ENCODE peak calls at places on chromosome 7, in six cellular contexts. One of them, this sample, is unnamed.

GRCh38 chr7:1060315-1061080 is 16.2 kb downstream of the GPR146 start:
- DNase-seq in astrocyte of the hippocampus: peak; percentile 54
- DNase-seq in hippocampal formation: no peak
- DNase-seq in stimulated activated CD4-positive, alpha-beta T cell treated with anti-CD3 and anti-CD28 coated beads, Interleukin-12 subunit alpha, Interleukin-12 subunit beta, amount 100 ng/mL, for 4 hours: no peak
- DNase-seq in activated CD4-positive, alpha-beta T cell treated with anti-CD3 and anti-CD28 coated beads for 24 hours: no peak
- DNase-seq in right atrium auricular region: peak; percentile 73
- DNase-seq in this sample: no peak

GRCh38 chr7:111853231-111853990 is 291.1 kb upstream of the IMMP2L start:
- DNase-seq in right atrium auricular region: no peak
- DNase-seq in stimulated activated CD4-positive, alpha-beta T cell treated with anti-CD3 and anti-CD28 coated beads, Interleukin-12 subunit alpha, Interleukin-12 subunit beta, amount 100 ng/mL, for 4 hours: no peak
- DNase-seq in activated CD4-positive, alpha-beta T cell treated with anti-CD3 and anti-CD28 coated beads for 24 hours: no peak
- DNase-seq in astrocyte of the hippocampus: no peak
- DNase-seq in hippocampal formation: no peak
- DNase-seq in this sample: no peak

GRCh38 chr7:106283501-106283830 is 1.3 kb downstream of the NAMPT start:
- DNase-seq in stimulated activated CD4-positive, alpha-beta T cell treated with anti-CD3 and anti-CD28 coated beads, Interleukin-12 subunit alpha, Interleukin-12 subunit beta, amount 100 ng/mL, for 4 hours: no peak
- DNase-seq in right atrium auricular region: no peak
- DNase-seq in astrocyte of the hippocampus: no peak
- DNase-seq in hippocampal formation: no peak
- DNase-seq in activated CD4-positive, alpha-beta T cell treated with anti-CD3 and anti-CD28 coated beads for 24 hours: no peak
- DNase-seq in this sample: no peak

GRCh38 chr7:12403287-12404181 is at the start of gene VWDE:
- DNase-seq in stimulated activated CD4-positive, alpha-beta T cell treated with anti-CD3 and anti-CD28 coated beads, Interleukin-12 subunit alpha, Interleukin-12 subunit beta, amount 100 ng/mL, for 4 hours: peak; percentile 36
- DNase-seq in right atrium auricular region: no peak
- DNase-seq in hippocampal formation: no peak
- DNase-seq in activated CD4-positive, alpha-beta T cell treated with anti-CD3 and anti-CD28 coated beads for 24 hours: peak; percentile 32
- DNase-seq in astrocyte of the hippocampus: peak; percentile 52
- DNase-seq in this sample: no peak

GRCh38 chr7:87047-87446 is 105.3 kb upstream of the FAM20C start:
- DNase-seq in stimulated activated CD4-positive, alpha-beta T cell treated with anti-CD3 and anti-CD28 coated beads, Interleukin-12 subunit alpha, Interleukin-12 subunit beta, amount 100 ng/mL, for 4 hours: no peak
- DNase-seq in astrocyte of the hippocampus: peak; percentile 61
- DNase-seq in right atrium auricular region: no peak
- DNase-seq in activated CD4-positive, alpha-beta T cell treated with anti-CD3 and anti-CD28 coated beads for 24 hours: no peak
- DNase-seq in hippocampal formation: no peak
- DNase-seq in this sample: no peak

GRCh38 chr7:157873181-157873580 is 536.4 kb downstream of the DNAJB6 start:
- DNase-seq in activated CD4-positive, alpha-beta T cell treated with anti-CD3 and anti-CD28 coated beads for 24 hours: no peak
- DNase-seq in astrocyte of the hippocampus: no peak
- DNase-seq in stimulated activated CD4-positive, alpha-beta T cell treated with anti-CD3 and anti-CD28 coated beads, Interleukin-12 subunit alpha, Interleukin-12 subunit beta, amount 100 ng/mL, for 4 hours: no peak
- DNase-seq in right atrium auricular region: no peak
- DNase-seq in hippocampal formation: no peak
- DNase-seq in this sample: no peak

GRCh38 chr7:100582650-100583049 is 3.3 kb downstream of the LRCH4 start:
- DNase-seq in right atrium auricular region: no peak
- DNase-seq in stimulated activated CD4-positive, alpha-beta T cell treated with anti-CD3 and anti-CD28 coated beads, Interleukin-12 subunit alpha, Interleukin-12 subunit beta, amount 100 ng/mL, for 4 hours: no peak
- DNase-seq in activated CD4-positive, alpha-beta T cell treated with anti-CD3 and anti-CD28 coated beads for 24 hours: no peak
- DNase-seq in astrocyte of the hippocampus: no peak
- DNase-seq in hippocampal formation: no peak
- DNase-seq in this sample: no peak

GRCh38 chr7:130446285-130446684 is 5.5 kb upstream of the CEP41 start:
- DNase-seq in hippocampal formation: no peak
- DNase-seq in activated CD4-positive, alpha-beta T cell treated with anti-CD3 and anti-CD28 coated beads for 24 hours: no peak
- DNase-seq in astrocyte of the hippocampus: no peak
- DNase-seq in right atrium auricular region: no peak
- DNase-seq in stimulated activated CD4-positive, alpha-beta T cell treated with anti-CD3 and anti-CD28 coated beads, Interleukin-12 subunit alpha, Interleukin-12 subunit beta, amount 100 ng/mL, for 4 hours: no peak
- DNase-seq in this sample: no peak

GRCh38 chr7:50718876-50719275 is 63.8 kb downstream of the GRB10 start:
- DNase-seq in hippocampal formation: no peak
- DNase-seq in astrocyte of the hippocampus: no peak
- DNase-seq in right atrium auricular region: no peak
- DNase-seq in stimulated activated CD4-positive, alpha-beta T cell treated with anti-CD3 and anti-CD28 coated beads, Interleukin-12 subunit alpha, Interleukin-12 subunit beta, amount 100 ng/mL, for 4 hours: no peak
- DNase-seq in activated CD4-positive, alpha-beta T cell treated with anti-CD3 and anti-CD28 coated beads for 24 hours: no peak
- DNase-seq in this sample: no peak

GRCh38 chr7:86339051-86339450 is 304.7 kb upstream of the GRM3 start:
- DNase-seq in astrocyte of the hippocampus: peak; percentile 55
- DNase-seq in stimulated activated CD4-positive, alpha-beta T cell treated with anti-CD3 and anti-CD28 coated beads, Interleukin-12 subunit alpha, Interleukin-12 subunit beta, amount 100 ng/mL, for 4 hours: no peak
- DNase-seq in hippocampal formation: no peak
- DNase-seq in right atrium auricular region: no peak
- DNase-seq in activated CD4-positive, alpha-beta T cell treated with anti-CD3 and anti-CD28 coated beads for 24 hours: no peak
- DNase-seq in this sample: no peak

GRCh38 chr7:116616555-116617059 is 55.4 kb upstream of the MET start:
- DNase-seq in right atrium auricular region: no peak
- DNase-seq in stimulated activated CD4-positive, alpha-beta T cell treated with anti-CD3 and anti-CD28 coated beads, Interleukin-12 subunit alpha, Interleukin-12 subunit beta, amount 100 ng/mL, for 4 hours: no peak
- DNase-seq in astrocyte of the hippocampus: peak; percentile 45
- DNase-seq in hippocampal formation: no peak
- DNase-seq in activated CD4-positive, alpha-beta T cell treated with anti-CD3 and anti-CD28 coated beads for 24 hours: no peak
- DNase-seq in this sample: no peak

GRCh38 chr7:151517601-151518104 is 2.0 kb downstream of the RHEB start:
- DNase-seq in hippocampal formation: no peak
- DNase-seq in stimulated activated CD4-positive, alpha-beta T cell treated with anti-CD3 and anti-CD28 coated beads, Interleukin-12 subunit alpha, Interleukin-12 subunit beta, amount 100 ng/mL, for 4 hours: no peak
- DNase-seq in activated CD4-positive, alpha-beta T cell treated with anti-CD3 and anti-CD28 coated beads for 24 hours: no peak
- DNase-seq in astrocyte of the hippocampus: no peak
- DNase-seq in right atrium auricular region: no peak
- DNase-seq in this sample: no peak

GRCh38 chr7:44541-44896 is 147.9 kb upstream of the FAM20C start:
- DNase-seq in stimulated activated CD4-positive, alpha-beta T cell treated with anti-CD3 and anti-CD28 coated beads, Interleukin-12 subunit alpha, Interleukin-12 subunit beta, amount 100 ng/mL, for 4 hours: no peak
- DNase-seq in astrocyte of the hippocampus: no peak
- DNase-seq in activated CD4-positive, alpha-beta T cell treated with anti-CD3 and anti-CD28 coated beads for 24 hours: no peak
- DNase-seq in hippocampal formation: no peak
- DNase-seq in right atrium auricular region: no peak
- DNase-seq in this sample: no peak

GRCh38 chr7:22651534-22652243 is 75.3 kb upstream of the IL6 start:
- DNase-seq in activated CD4-positive, alpha-beta T cell treated with anti-CD3 and anti-CD28 coated beads for 24 hours: no peak
- DNase-seq in hippocampal formation: no peak
- DNase-seq in astrocyte of the hippocampus: peak; percentile 57
- DNase-seq in stimulated activated CD4-positive, alpha-beta T cell treated with anti-CD3 and anti-CD28 coated beads, Interleukin-12 subunit alpha, Interleukin-12 subunit beta, amount 100 ng/mL, for 4 hours: no peak
- DNase-seq in right atrium auricular region: no peak
- DNase-seq in this sample: no peak

GRCh38 chr7:88075216-88075615 is 141.2 kb downstream of the ADAM22 start:
- DNase-seq in stimulated activated CD4-positive, alpha-beta T cell treated with anti-CD3 and anti-CD28 coated beads, Interleukin-12 subunit alpha, Interleukin-12 subunit beta, amount 100 ng/mL, for 4 hours: no peak
- DNase-seq in hippocampal formation: no peak
- DNase-seq in astrocyte of the hippocampus: no peak
- DNase-seq in right atrium auricular region: no peak
- DNase-seq in activated CD4-positive, alpha-beta T cell treated with anti-CD3 and anti-CD28 coated beads for 24 hours: no peak
- DNase-seq in this sample: no peak

GRCh38 chr7:101923276-101923985 is 106.0 kb downstream of the CUX1 start:
- DNase-seq in activated CD4-positive, alpha-beta T cell treated with anti-CD3 and anti-CD28 coated beads for 24 hours: no peak
- DNase-seq in astrocyte of the hippocampus: peak; percentile 39
- DNase-seq in right atrium auricular region: no peak
- DNase-seq in stimulated activated CD4-positive, alpha-beta T cell treated with anti-CD3 and anti-CD28 coated beads, Interleukin-12 subunit alpha, Interleukin-12 subunit beta, amount 100 ng/mL, for 4 hours: no peak
- DNase-seq in hippocampal formation: no peak
- DNase-seq in this sample: no peak

GRCh38 chr7:46559194-46559576 is 638.1 kb upstream of the IGFBP3 start:
- DNase-seq in astrocyte of the hippocampus: peak; percentile 54
- DNase-seq in right atrium auricular region: no peak
- DNase-seq in stimulated activated CD4-positive, alpha-beta T cell treated with anti-CD3 and anti-CD28 coated beads, Interleukin-12 subunit alpha, Interleukin-12 subunit beta, amount 100 ng/mL, for 4 hours: no peak
- DNase-seq in hippocampal formation: no peak
- DNase-seq in activated CD4-positive, alpha-beta T cell treated with anti-CD3 and anti-CD28 coated beads for 24 hours: no peak
- DNase-seq in this sample: no peak

GRCh38 chr7:47672966-47673365 is 91.1 kb upstream of the TNS3 start:
- DNase-seq in hippocampal formation: no peak
- DNase-seq in astrocyte of the hippocampus: peak; percentile 22
- DNase-seq in stimulated activated CD4-positive, alpha-beta T cell treated with anti-CD3 and anti-CD28 coated beads, Interleukin-12 subunit alpha, Interleukin-12 subunit beta, amount 100 ng/mL, for 4 hours: no peak
- DNase-seq in activated CD4-positive, alpha-beta T cell treated with anti-CD3 and anti-CD28 coated beads for 24 hours: no peak
- DNase-seq in right atrium auricular region: no peak
- DNase-seq in this sample: no peak

GRCh38 chr7:138388673-138389491 is 71.2 kb upstream of the TRIM24 start:
- DNase-seq in stimulated activated CD4-positive, alpha-beta T cell treated with anti-CD3 and anti-CD28 coated beads, Interleukin-12 subunit alpha, Interleukin-12 subunit beta, amount 100 ng/mL, for 4 hours: no peak
- DNase-seq in right atrium auricular region: no peak
- DNase-seq in astrocyte of the hippocampus: no peak
- DNase-seq in activated CD4-positive, alpha-beta T cell treated with anti-CD3 and anti-CD28 coated beads for 24 hours: no peak
- DNase-seq in hippocampal formation: no peak
- DNase-seq in this sample: no peak

GRCh38 chr7:95046494-95047240 is 139.3 kb downstream of the PPP1R9A start:
- DNase-seq in right atrium auricular region: no peak
- DNase-seq in astrocyte of the hippocampus: peak; percentile 60
- DNase-seq in activated CD4-positive, alpha-beta T cell treated with anti-CD3 and anti-CD28 coated beads for 24 hours: no peak
- DNase-seq in stimulated activated CD4-positive, alpha-beta T cell treated with anti-CD3 and anti-CD28 coated beads, Interleukin-12 subunit alpha, Interleukin-12 subunit beta, amount 100 ng/mL, for 4 hours: no peak
- DNase-seq in hippocampal formation: no peak
- DNase-seq in this sample: no peak

GRCh38 chr7:26705567-26705966 is 158.8 kb downstream of the SKAP2 start:
- DNase-seq in right atrium auricular region: no peak
- DNase-seq in stimulated activated CD4-positive, alpha-beta T cell treated with anti-CD3 and anti-CD28 coated beads, Interleukin-12 subunit alpha, Interleukin-12 subunit beta, amount 100 ng/mL, for 4 hours: no peak
- DNase-seq in activated CD4-positive, alpha-beta T cell treated with anti-CD3 and anti-CD28 coated beads for 24 hours: no peak
- DNase-seq in hippocampal formation: no peak
- DNase-seq in astrocyte of the hippocampus: peak; percentile 78
- DNase-seq in this sample: no peak

GRCh38 chr7:129157651-129158050 is 13.1 kb downstream of the TSPAN33 start:
- DNase-seq in right atrium auricular region: no peak
- DNase-seq in activated CD4-positive, alpha-beta T cell treated with anti-CD3 and anti-CD28 coated beads for 24 hours: no peak
- DNase-seq in stimulated activated CD4-positive, alpha-beta T cell treated with anti-CD3 and anti-CD28 coated beads, Interleukin-12 subunit alpha, Interleukin-12 subunit beta, amount 100 ng/mL, for 4 hours: no peak
- DNase-seq in astrocyte of the hippocampus: no peak
- DNase-seq in hippocampal formation: no peak
- DNase-seq in this sample: no peak

GRCh38 chr7:103851357-103851756 is 138.1 kb downstream of the RELN start:
- DNase-seq in astrocyte of the hippocampus: peak; percentile 31
- DNase-seq in stimulated activated CD4-positive, alpha-beta T cell treated with anti-CD3 and anti-CD28 coated beads, Interleukin-12 subunit alpha, Interleukin-12 subunit beta, amount 100 ng/mL, for 4 hours: no peak
- DNase-seq in hippocampal formation: no peak
- DNase-seq in right atrium auricular region: no peak
- DNase-seq in activated CD4-positive, alpha-beta T cell treated with anti-CD3 and anti-CD28 coated beads for 24 hours: no peak
- DNase-seq in this sample: no peak

GRCh38 chr7:95479992-95480624 is 5.6 kb upstream of the ASB4 start:
- DNase-seq in activated CD4-positive, alpha-beta T cell treated with anti-CD3 and anti-CD28 coated beads for 24 hours: no peak
- DNase-seq in stimulated activated CD4-positive, alpha-beta T cell treated with anti-CD3 and anti-CD28 coated beads, Interleukin-12 subunit alpha, Interleukin-12 subunit beta, amount 100 ng/mL, for 4 hours: no peak
- DNase-seq in astrocyte of the hippocampus: no peak
- DNase-seq in right atrium auricular region: no peak
- DNase-seq in hippocampal formation: no peak
- DNase-seq in this sample: no peak

GRCh38 chr7:102129636-102130370 is 156.9 kb upstream of the SH2B2 start:
- DNase-seq in activated CD4-positive, alpha-beta T cell treated with anti-CD3 and anti-CD28 coated beads for 24 hours: no peak
- DNase-seq in stimulated activated CD4-positive, alpha-beta T cell treated with anti-CD3 and anti-CD28 coated beads, Interleukin-12 subunit alpha, Interleukin-12 subunit beta, amount 100 ng/mL, for 4 hours: no peak
- DNase-seq in astrocyte of the hippocampus: peak; percentile 81
- DNase-seq in hippocampal formation: no peak
- DNase-seq in right atrium auricular region: no peak
- DNase-seq in this sample: no peak

GRCh38 chr7:157384301-157384700 is 47.5 kb downstream of the DNAJB6 start:
- DNase-seq in activated CD4-positive, alpha-beta T cell treated with anti-CD3 and anti-CD28 coated beads for 24 hours: no peak
- DNase-seq in stimulated activated CD4-positive, alpha-beta T cell treated with anti-CD3 and anti-CD28 coated beads, Interleukin-12 subunit alpha, Interleukin-12 subunit beta, amount 100 ng/mL, for 4 hours: no peak
- DNase-seq in right atrium auricular region: no peak
- DNase-seq in astrocyte of the hippocampus: peak; percentile 84
- DNase-seq in hippocampal formation: no peak
- DNase-seq in this sample: no peak

GRCh38 chr7:19111474-19112143 is 5.8 kb downstream of the TWIST1 start:
- DNase-seq in astrocyte of the hippocampus: no peak
- DNase-seq in activated CD4-positive, alpha-beta T cell treated with anti-CD3 and anti-CD28 coated beads for 24 hours: no peak
- DNase-seq in stimulated activated CD4-positive, alpha-beta T cell treated with anti-CD3 and anti-CD28 coated beads, Interleukin-12 subunit alpha, Interleukin-12 subunit beta, amount 100 ng/mL, for 4 hours: no peak
- DNase-seq in hippocampal formation: no peak
- DNase-seq in right atrium auricular region: no peak
- DNase-seq in this sample: no peak

GRCh38 chr7:41825927-41826480 is 123.1 kb upstream of the INHBA start:
- DNase-seq in stimulated activated CD4-positive, alpha-beta T cell treated with anti-CD3 and anti-CD28 coated beads, Interleukin-12 subunit alpha, Interleukin-12 subunit beta, amount 100 ng/mL, for 4 hours: no peak
- DNase-seq in right atrium auricular region: no peak
- DNase-seq in activated CD4-positive, alpha-beta T cell treated with anti-CD3 and anti-CD28 coated beads for 24 hours: no peak
- DNase-seq in astrocyte of the hippocampus: peak; percentile 28
- DNase-seq in hippocampal formation: no peak
- DNase-seq in this sample: no peak

GRCh38 chr7:111138196-111138569 is 47.3 kb downstream of the LRRN3 start:
- DNase-seq in right atrium auricular region: no peak
- DNase-seq in hippocampal formation: peak; percentile 8
- DNase-seq in activated CD4-positive, alpha-beta T cell treated with anti-CD3 and anti-CD28 coated beads for 24 hours: peak; percentile 50
- DNase-seq in stimulated activated CD4-positive, alpha-beta T cell treated with anti-CD3 and anti-CD28 coated beads, Interleukin-12 subunit alpha, Interleukin-12 subunit beta, amount 100 ng/mL, for 4 hours: peak; percentile 37
- DNase-seq in astrocyte of the hippocampus: peak; percentile 66
- DNase-seq in this sample: peak; percentile 45

This sample was measured in activated CD4-positive, CD25-positive, alpha-beta regulatory T cell treated with anti-CD3 and anti-CD28 coated beads, Interleukin-2, amount 50 U/mL, for 72 hours.